ENCODE peak calls at places on chromosome 22, in eight cellular contexts. H, J, M, S, D, T, Z and C are unnamed samples.

GRCh38 chr22:46522743-46523300 is 14.6 kb downstream of the CELSR1 start:
- DNase-seq in T (no peak), D (no peak), Z (no peak), M (no peak), S (no peak), H (no peak), J (no peak), C (peak; percentile 75)

GRCh38 chr22:37089451-37089850 is 20.1 kb downstream of the TMPRSS6 start:
- DNase-seq in T (no peak), Z (no peak), H (no peak), J (no peak), M (no peak), D (no peak), S (no peak), C (no peak)

GRCh38 chr22:18121436-18122253 is 11.0 kb downstream of the TUBA8 start:
- DNase-seq in H (no peak), J (no peak), S (no peak), T (no peak), D (no peak), Z (no peak), M (no peak), C (peak; percentile 68)

GRCh38 chr22:32660292-32660691 is 141.2 kb upstream of the TIMP3 start:
- DNase-seq in Z (peak; percentile 61), M (no peak), S (peak; percentile 70), D (no peak), H (peak; percentile 13), T (no peak), J (peak; percentile 85), C (peak; percentile 88)

GRCh38 chr22:50705219-50705691 is 32.6 kb downstream of the SHANK3 start:
- DNase-seq in D (peak; percentile 63), S (peak; percentile 52), Z (no peak), T (no peak), M (no peak), H (no peak), J (no peak), C (peak; percentile 92)

GRCh38 chr22:40187389-40187788 is 9.7 kb downstream of the TNRC6B start:
- DNase-seq in T (no peak), S (no peak), H (no peak), M (no peak), J (no peak), Z (no peak), D (no peak), C (no peak)

GRCh38 chr22:36317658-36318271 is 64.8 kb downstream of the APOL1 start:
- DNase-seq in D (no peak), H (no peak), J (no peak), M (no peak), T (no peak), Z (no peak), S (no peak), C (no peak)

GRCh38 chr22:20777420-20778177 is 3.7 kb downstream of the SERPIND1 start:
- DNase-seq in J (peak; percentile 72), M (no peak), D (no peak), H (no peak), T (no peak), Z (no peak), S (no peak), C (no peak)

GRCh38 chr22:41885576-41885975 is 29.3 kb downstream of the SHISA8 start:
- DNase-seq in M (no peak), Z (no peak), T (no peak), J (no peak), D (no peak), H (no peak), S (no peak), C (no peak)